ENCODE peak calls at places on chromosomes 12 and 14, in five cellular contexts. T, K, B, O and W are unnamed samples.
A peak's percentile ranks its signal among the peaks of the same experiment; 100 is the strongest.

GRCh38 chr14:100067971-100068959 is 3.0 kb downstream of the EVL start:
- DNase-seq in T (peak; percentile 38), K (peak; percentile 33), B (peak; percentile 35), O (peak; percentile 80), W (peak; percentile 61)

GRCh38 chr12:64528616-64529015 is 76.7 kb downstream of the TBK1 start:
- DNase-seq in T (peak; percentile 43), K (no peak), B (no peak), O (no peak), W (no peak)

GRCh38 chr12:32836710-32837109 is 59.9 kb downstream of the PKP2 start:
- DNase-seq in T (no peak), K (no peak), B (no peak), O (no peak), W (peak; percentile 52)

GRCh38 chr14:61621444-61621843 is 73.9 kb upstream of the HIF1A start:
- DNase-seq in T (no peak), K (no peak), B (no peak), O (no peak), W (no peak)

GRCh38 chr14:99740411-99740810 is 52.8 kb upstream of the EML1 start:
- DNase-seq in T (no peak), K (no peak), B (no peak), O (no peak), W (no peak)

GRCh38 chr12:5874514-5874913 is 70.5 kb downstream of the ANO2 start:
- DNase-seq in T (no peak), K (no peak), B (no peak), O (no peak), W (no peak)

GRCh38 chr14:52279405-52279804 is 11.9 kb downstream of the PTGDR start:
- DNase-seq in T (no peak), K (no peak), B (no peak), O (no peak), W (peak; percentile 48)

GRCh38 chr12:19792028-19792427 is 352.7 kb downstream of the AEBP2 start:
- DNase-seq in T (no peak), K (no peak), B (no peak), O (no peak), W (no peak)

GRCh38 chr12:90428881-90429280 is 526.1 kb downstream of the CCER1 start:
- DNase-seq in T (no peak), K (no peak), B (no peak), O (no peak), W (no peak)

GRCh38 chr12:27972721-27973120 is at the start of gene PTHLH:
- DNase-seq in T (no peak), K (no peak), B (no peak), O (no peak), W (no peak)

GRCh38 chr12:11085419-11085818 is 6.7 kb downstream of the TAS2R43 start:
- DNase-seq in T (no peak), K (no peak), B (no peak), O (no peak), W (no peak)

GRCh38 chr12:117466677-117467362 is 105.4 kb upstream of the NOS1 start:
- DNase-seq in T (no peak), K (no peak), B (no peak), O (no peak), W (no peak)

GRCh38 chr12:113425960-113426453 is 3.8 kb downstream of the SDSL start:
- DNase-seq in T (no peak), K (no peak), B (no peak), O (peak; percentile 20), W (no peak)

GRCh38 chr14:102951034-102951433 is 28.6 kb downstream of the AMN start:
- DNase-seq in T (no peak), K (no peak), B (no peak), O (no peak), W (no peak)

GRCh38 chr12:91058821-91059220 is 997 bp upstream of the KERA start:
- DNase-seq in T (no peak), K (no peak), B (no peak), O (no peak), W (no peak)

GRCh38 chr14:23571701-23572523 is 4.3 kb upstream of the AP1G2 start:
- DNase-seq in T (no peak), K (no peak), B (no peak), O (no peak), W (no peak)

GRCh38 chr14:61140872-61141271 is 140.3 kb downstream of the TMEM30B start:
- DNase-seq in T (peak; percentile 75), K (no peak), B (no peak), O (no peak), W (no peak)

GRCh38 chr12:100578923-100579322 is 5.4 kb downstream of the GAS2L3 start:
- DNase-seq in T (no peak), K (no peak), B (no peak), O (no peak), W (no peak)

GRCh38 chr14:25007832-25008231 is 42.1 kb downstream of the STXBP6 start:
- DNase-seq in T (peak; percentile 0), K (peak; percentile 39), B (peak; percentile 30), O (no peak), W (no peak)

GRCh38 chr12:54588110-54588831 is at the start of gene PPP1R1A:
- DNase-seq in T (no peak), K (no peak), B (peak; percentile 55), O (no peak), W (no peak)
- H3K27me3 ChIP-seq in T (no peaks in the 10 kb centered on the region), K (no peaks in the 10 kb centered on the region), B (no peaks in the 10 kb centered on the region), O (peaks cover 43% of the 10 kb centered on the region), W (peaks cover 92% of the 10 kb centered on the region)

GRCh38 chr14:64706552-64707193 is 2.4 kb downstream of the PLEKHG3 start:
- DNase-seq in T (no peak), K (no peak), B (no peak), O (no peak), W (no peak)
- H3K27me3 ChIP-seq in T (no peaks in the 10 kb centered on the region), K (no peaks in the 10 kb centered on the region), B (no peaks in the 10 kb centered on the region), O (peaks cover 21% of the 10 kb centered on the region), W (no peaks in the 10 kb centered on the region)

GRCh38 chr12:70609203-70609602 is 28.0 kb downstream of the PTPRB start:
- DNase-seq in T (no peak), K (no peak), B (no peak), O (no peak), W (no peak)

GRCh38 chr12:70606001-70606400 is 31.2 kb downstream of the PTPRB start:
- DNase-seq in T (peak; percentile 5), K (no peak), B (no peak), O (no peak), W (no peak)

GRCh38 chr12:70609739-70610491 is 27.3 kb downstream of the PTPRB start:
- DNase-seq in T (peak; percentile 60), K (no peak), B (peak; percentile 18), O (peak; percentile 66), W (no peak)

GRCh38 chr12:70607107-70607506 is 30.1 kb downstream of the PTPRB start:
- DNase-seq in T (no peak), K (no peak), B (no peak), O (no peak), W (no peak)

DNA sequence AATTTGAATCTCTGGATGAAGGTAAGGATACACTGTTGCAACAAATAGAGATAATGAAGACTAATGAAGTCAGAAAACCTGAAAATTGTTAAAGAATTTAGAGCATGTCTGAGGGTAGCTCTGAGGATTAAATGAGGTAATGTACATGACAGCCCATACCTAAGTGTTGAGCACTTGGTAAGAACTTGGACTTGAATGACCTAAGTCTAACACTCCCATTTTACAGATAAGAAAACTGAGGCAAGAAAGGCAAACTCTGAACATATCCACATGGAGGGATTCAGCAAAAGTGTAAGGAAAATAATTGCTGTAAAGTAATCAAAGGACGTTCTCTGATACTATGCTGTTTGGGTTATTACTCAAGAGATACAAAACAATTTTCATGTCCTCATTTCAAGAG is 29.0 kb downstream of the PTPRB start:
- DNase-seq in T (no peak), K (no peak), B (no peak), O (no peak), W (no peak)
- H3K27me3 ChIP-seq in T (no peaks in the 10 kb centered on the region), K (peaks cover 3% of the 10 kb centered on the region), B (peaks cover 27% of the 10 kb centered on the region), O (peaks cover 10% of the 10 kb centered on the region), W (no peaks in the 10 kb centered on the region)

GRCh38 chr12:114438635-114439256 is 32.8 kb upstream of the TBX5 start:
- DNase-seq in T (no peak), K (no peak), B (no peak), O (no peak), W (no peak)
- H3K27me3 ChIP-seq in T (peaks cover 2% of the 10 kb centered on the region), K (peaks cover 67% of the 10 kb centered on the region), B (peaks cover 51% of the 10 kb centered on the region), O (peaks cover 71% of the 10 kb centered on the region), W (peaks cover 59% of the 10 kb centered on the region)

GRCh38 chr12:106582264-106582591 is 576 bp upstream of the RFX4 start:
- DNase-seq in T (no peak), K (no peak), B (no peak), O (no peak), W (no peak)
- H3K27me3 ChIP-seq in T (peaks cover 56% of the 10 kb centered on the region), K (peaks cover 96% of the 10 kb centered on the region), B (peaks cover 87% of the 10 kb centered on the region), O (peaks cover 85% of the 10 kb centered on the region), W (peaks cover 51% of the 10 kb centered on the region)

DNA sequence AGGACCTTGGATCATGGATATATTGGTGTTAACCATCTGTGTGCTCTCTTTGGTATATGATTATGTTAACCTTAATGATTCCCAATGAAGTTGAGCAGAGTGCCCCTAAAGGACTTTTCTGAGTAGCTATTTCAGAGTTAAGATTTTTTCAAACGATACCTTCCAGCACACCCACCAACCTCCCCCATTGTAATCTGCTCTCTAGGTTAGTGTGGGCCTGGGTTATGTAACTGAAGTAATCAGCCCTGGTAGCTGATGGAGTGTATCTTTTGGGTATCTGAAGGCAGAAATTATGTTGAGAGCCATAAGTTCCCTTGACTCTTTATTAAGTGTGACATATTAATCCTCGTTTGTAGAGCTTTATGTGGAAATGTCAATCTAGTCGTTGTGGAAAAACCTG is 47.6 kb upstream of the RNU6-8 start:
- DNase-seq in T (no peak), K (no peak), B (no peak), O (no peak), W (no peak)
- H3K27me3 ChIP-seq in T (no peaks in the 10 kb centered on the region), K (no peaks in the 10 kb centered on the region), B (no peaks in the 10 kb centered on the region), O (no peaks in the 10 kb centered on the region), W (no peaks in the 10 kb centered on the region)

GRCh38 chr12:57739387-57739786 is 845 bp upstream of the AGAP2 start:
- DNase-seq in T (no peak), K (no peak), B (no peak), O (no peak), W (no peak)
- H3K27me3 ChIP-seq in T (peaks cover 43% of the 10 kb centered on the region), K (peaks cover 38% of the 10 kb centered on the region), B (peaks cover 18% of the 10 kb centered on the region), O (peaks cover 51% of the 10 kb centered on the region), W (peaks cover 14% of the 10 kb centered on the region)